ENCODE peak calls at places on chromosome 3, in ten cellular contexts. S is stomach, W is K562, U is HepG2, Q is spleen, D is sigmoid colon, H is GM12891, B is suprapubic skin, J is transverse colon, F is upper lobe of left lung. A is an unnamed sample.

GRCh38 chr3:120048355-120048754 is 45.9 kb downstream of the GSK3B start:
- DNase-seq in S (no peak), W (no peak), U (no peak), Q (no peak), D (no peak), H (no peak), B (no peak), J (no peak), F (no peak), A (no peak)

GRCh38 chr3:105417538-105418289 is 51.0 kb downstream of the ALCAM start:
- DNase-seq in S (no peak), W (no peak), U (no peak), Q (no peak), D (no peak), H (no peak), B (no peak), J (no peak), F (no peak), A (peak)

GRCh38 chr3:185733980-185734724 is 90.7 kb downstream of the IGF2BP2 start:
- DNase-seq in S (peak), W (peak), U (peak), Q (no peak), D (no peak), H (no peak), B (no peak), J (peak), F (peak), A (peak)

GRCh38 chr3:156135921-156136655 is 15.7 kb downstream of the KCNAB1 start:
- DNase-seq in S (no peak), W (no peak), U (no peak), Q (no peak), D (no peak), H (no peak), B (no peak), J (no peak), F (no peak), A (peak)

GRCh38 chr3:24242012-24242698 is 252.5 kb downstream of the THRB start:
- DNase-seq in S (peak), W (no peak), U (no peak), Q (no peak), D (no peak), H (no peak), B (no peak), J (no peak), F (no peak), A (peak)

GRCh38 chr3:177977381-177978158 is 558.7 kb upstream of the KCNMB2 start:
- DNase-seq in S (no peak), W (no peak), U (no peak), Q (no peak), D (no peak), H (no peak), B (no peak), J (no peak), F (no peak), A (peak)

GRCh38 chr3:50166309-50167019 is 11.3 kb downstream of the SEMA3F start:
- DNase-seq in S (no peak), W (no peak), U (no peak), Q (no peak), D (no peak), H (no peak), B (no peak), J (no peak), F (no peak), A (no peak)

GRCh38 chr3:128572013-128572412 is 78.6 kb downstream of the RPN1 start:
- DNase-seq in S (no peak), W (no peak), U (no peak), Q (no peak), D (no peak), H (no peak), B (no peak), J (no peak), F (no peak), A (no peak)

GRCh38 chr3:188881954-188882641 is 289.7 kb upstream of the TPRG1 start:
- DNase-seq in S (no peak), W (no peak), U (peak), Q (no peak), D (no peak), H (no peak), B (no peak), J (no peak), F (no peak), A (peak)

GRCh38 chr3:53807117-53807521 is 39.1 kb downstream of the CHDH start:
- DNase-seq in S (no peak), W (no peak), U (no peak), Q (peak), D (peak), H (no peak), B (no peak), J (no peak), F (no peak), A (no peak)

GRCh38 chr3:44584646-44585501 is at the start of gene ZNF660:
- DNase-seq in S (peak), W (peak), U (peak), Q (peak), D (peak), H (peak), B (peak), J (peak), F (peak), A (peak)
- TF ChIP-seq POLR2AphosphoS5 in S (peak), W (no peak), U (peak), Q (peak), D (no peak), H (no peak), B (no peak), J (peak), F (no peak), A (no peak)

DNA sequence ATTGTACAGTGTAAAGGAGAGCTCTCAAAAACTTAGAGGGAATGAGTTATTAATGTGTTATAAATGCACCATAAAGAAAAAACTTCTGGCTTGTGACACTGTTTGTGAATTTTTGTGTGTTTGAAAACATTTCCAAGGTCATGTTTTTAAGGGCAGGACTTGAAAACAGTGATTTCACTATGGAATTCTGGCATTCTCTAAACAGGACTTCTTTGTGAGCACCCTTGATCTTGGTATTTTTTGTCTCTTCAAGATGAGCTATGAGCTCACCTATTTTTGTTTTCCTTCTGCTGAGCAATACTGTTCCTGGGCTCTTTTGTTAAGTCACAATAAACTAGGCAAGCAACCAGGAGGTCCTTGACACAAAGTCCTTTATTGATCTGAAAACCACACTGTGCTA is 284.4 kb downstream of the RBMS3 start:
- DNase-seq in S (no peak), W (no peak), U (no peak), Q (no peak), D (no peak), H (no peak), B (no peak), J (no peak), F (no peak), A (peak)
- TF ChIP-seq POLR2A in S (no peak), W (no peak), U (no peak), Q (no peak), D (no peak), H (no peak), B (no peak), J (no peak), F (no peak), A (no peak)

GRCh38 chr3:44396200-44397171 is 57.9 kb downstream of the TCAIM start:
- DNase-seq in S (no peak), W (no peak), U (no peak), Q (no peak), D (no peak), H (no peak), B (no peak), J (no peak), F (no peak), A (no peak)
- TF ChIP-seq POLR2AphosphoS5 in S (no peak), W (no peak), U (no peak), Q (no peak), D (no peak), H (no peak), B (no peak), J (no peak), F (no peak), A (no peak)

GRCh38 chr3:12966847-12967750 is 106.1 kb downstream of the IQSEC1 start:
- DNase-seq in S (no peak), W (no peak), U (no peak), Q (no peak), D (no peak), H (no peak), B (peak), J (peak), F (no peak), A (peak)
- TF ChIP-seq POLR2A in S (no peak), W (peak), U (no peak), Q (no peak), D (no peak), H (no peak), B (no peak), J (peak), F (no peak), A (peak)

GRCh38 chr3:45084820-45085816 is 59.0 kb downstream of the CLEC3B start:
- DNase-seq in S (no peak), W (no peak), U (peak), Q (no peak), D (no peak), H (no peak), B (no peak), J (no peak), F (no peak), A (no peak)

GRCh38 chr3:45087155-45087554 is 59.0 kb downstream of the CDCP1 start:
- DNase-seq in S (no peak), W (no peak), U (no peak), Q (no peak), D (peak), H (no peak), B (no peak), J (no peak), F (no peak), A (no peak)

GRCh38 chr3:45088959-45089358 is 57.2 kb downstream of the CDCP1 start:
- DNase-seq in S (no peak), W (no peak), U (no peak), Q (no peak), D (no peak), H (no peak), B (no peak), J (no peak), F (no peak), A (no peak)

GRCh38 chr3:45090855-45091254 is 55.3 kb downstream of the CDCP1 start:
- DNase-seq in S (no peak), W (no peak), U (no peak), Q (no peak), D (no peak), H (no peak), B (no peak), J (no peak), F (no peak), A (no peak)

DNA sequence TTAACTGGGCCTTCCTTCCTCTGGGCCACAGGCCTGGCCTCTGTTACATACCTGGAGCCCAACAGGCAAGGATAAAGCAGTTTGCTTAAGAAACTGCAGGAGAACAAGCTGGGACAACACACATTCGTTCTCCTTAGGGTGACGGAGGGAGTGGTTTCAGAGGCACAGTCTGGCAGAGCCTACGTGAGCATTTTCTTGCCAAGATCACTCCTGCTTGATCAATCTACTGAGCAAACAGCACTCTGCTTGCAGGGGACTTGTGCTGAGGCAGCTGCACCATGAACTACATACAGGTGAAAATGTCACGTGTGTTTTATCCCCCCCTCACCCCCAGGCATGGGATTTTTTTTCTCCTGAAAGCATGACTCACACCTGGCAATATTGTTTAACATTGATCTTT is 57.6 kb downstream of the CDCP1 start:
- DNase-seq in S (peak), W (no peak), U (no peak), Q (no peak), D (no peak), H (no peak), B (no peak), J (peak), F (peak), A (no peak)
- TF ChIP-seq POLR2AphosphoS5 in S (no peak), W (no peak), U (no peak), Q (no peak), D (no peak), H (no peak), B (no peak), J (no peak), F (no peak), A (no peak)